ENCODE peak calls at places on chromosomes 6 and 20, in eight cellular contexts. Y is stomach; M is heart right ventricle; C is transverse colon; S is CD8-positive, alpha-beta memory T cell; E is hepatocyte; I is A549; J is body of pancreas. L is an unnamed sample.

GRCh38 chr20:13447385-13448180 is 191.1 kb downstream of the TASP1 start:
- DNase-seq in Y (no peak), M (no peak), C (no peak), S (no peak), E (no peak), I (no peak), J (no peak), L (no peak)

GRCh38 chr6:45421700-45422540 is 44.2 kb upstream of the SUPT3H start:
- DNase-seq in Y (peak; percentile 57), M (peak; percentile 57), C (peak; percentile 66), S (peak; percentile 56), E (peak; percentile 70), I (peak; percentile 42), J (peak; percentile 38), L (peak; percentile 78)

GRCh38 chr6:69816569-69816968 is 19.8 kb upstream of the LMBRD1 start:
- DNase-seq in Y (no peak), M (no peak), C (no peak), S (peak; percentile 46), E (no peak), I (no peak), J (no peak), L (peak; percentile 22)

GRCh38 chr6:44738652-44739141 is 351.2 kb downstream of the CDC5L start:
- DNase-seq in Y (no peak), M (no peak), C (no peak), S (no peak), E (peak; percentile 80), I (peak; percentile 10), J (no peak), L (peak; percentile 10)

GRCh38 chr20:4828830-4829493 is 107.3 kb downstream of the PRND start:
- DNase-seq in Y (no peak), M (no peak), C (no peak), S (no peak), E (no peak), I (no peak), J (no peak), L (no peak)

GRCh38 chr6:121237859-121238258 is 96.4 kb downstream of the TBC1D32 start:
- DNase-seq in Y (no peak), M (no peak), C (no peak), S (no peak), E (no peak), I (no peak), J (no peak), L (no peak)

GRCh38 chr20:4289875-4290274 is 274.5 kb upstream of the RNF24 start:
- DNase-seq in Y (no peak), M (no peak), C (no peak), S (no peak), E (no peak), I (peak; percentile 49), J (no peak), L (no peak)

GRCh38 chr6:1285589-1286340 is 26.1 kb upstream of the FOXQ1 start:
- DNase-seq in Y (no peak), M (peak; percentile 19), C (no peak), S (no peak), E (peak; percentile 33), I (no peak), J (no peak), L (no peak)

GRCh38 chr20:57451759-57452661 is 60.8 kb downstream of the RBM38 start:
- DNase-seq in Y (no peak), M (no peak), C (no peak), S (no peak), E (no peak), I (no peak), J (no peak), L (no peak)

GRCh38 chr6:3758842-3759144 is 7.3 kb upstream of the PXDC1 start:
- DNase-seq in Y (no peak), M (no peak), C (no peak), S (no peak), E (no peak), I (no peak), J (no peak), L (no peak)

GRCh38 chr6:84709121-84709520 is 55.3 kb downstream of the TBX18 start:
- DNase-seq in Y (no peak), M (no peak), C (no peak), S (no peak), E (no peak), I (no peak), J (no peak), L (no peak)

GRCh38 chr6:31203345-31203979 is 33.0 kb upstream of the POU5F1 start:
- DNase-seq in Y (no peak), M (no peak), C (peak; percentile 55), S (peak; percentile 69), E (peak; percentile 70), I (peak; percentile 51), J (peak; percentile 14), L (no peak)

GRCh38 chr20:35320396-35321126 is 28.3 kb upstream of the FAM83C start:
- DNase-seq in Y (no peak), M (no peak), C (no peak), S (no peak), E (peak; percentile 68), I (peak; percentile 55), J (no peak), L (no peak)

GRCh38 chr6:71123051-71123450 is 165.6 kb upstream of the OGFRL1 start:
- DNase-seq in Y (no peak), M (no peak), C (no peak), S (no peak), E (no peak), I (no peak), J (no peak), L (no peak)

GRCh38 chr6:130997061-130997753 is 65.8 kb downstream of the EPB41L2 start:
- DNase-seq in Y (no peak), M (no peak), C (no peak), S (no peak), E (no peak), I (no peak), J (no peak), L (no peak)

GRCh38 chr20:61997891-61998290 is 67.8 kb downstream of the TAF4 start:
- DNase-seq in Y (no peak), M (no peak), C (no peak), S (no peak), E (no peak), I (no peak), J (no peak), L (no peak)

GRCh38 chr6:166365221-166365620 is 17.5 kb downstream of the MPC1 start:
- DNase-seq in Y (no peak), M (no peak), C (no peak), S (no peak), E (no peak), I (no peak), J (no peak), L (no peak)

GRCh38 chr6:11215773-11216172 is 16.7 kb downstream of the NEDD9 start:
- DNase-seq in Y (peak; percentile 59), M (no peak), C (no peak), S (no peak), E (no peak), I (peak; percentile 29), J (no peak), L (no peak)

GRCh38 chr6:47076422-47077344 is 34.6 kb upstream of the ADGRF1 start:
- DNase-seq in Y (peak; percentile 84), M (no peak), C (peak; percentile 17), S (no peak), E (peak; percentile 38), I (no peak), J (peak; percentile 29), L (no peak)

DNA sequence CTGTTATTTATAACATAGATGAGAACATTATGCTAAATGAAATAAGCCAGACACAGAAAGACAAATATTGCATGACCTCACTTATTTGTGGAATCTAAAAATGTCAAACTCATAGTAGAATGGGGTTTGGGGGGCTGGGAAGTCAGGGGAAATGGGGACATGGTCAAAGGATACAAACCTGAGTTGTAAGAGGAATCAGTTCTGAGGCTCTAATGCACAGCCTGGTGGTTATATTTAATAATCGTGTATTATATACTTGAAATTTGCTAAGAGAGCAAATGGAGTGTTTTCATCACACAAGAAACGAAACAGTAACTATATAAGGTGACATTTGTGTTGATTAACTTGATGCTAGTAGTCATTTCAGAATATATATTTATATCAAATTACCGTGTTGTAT is 40.8 kb upstream of the GFOD1 start:
- DNase-seq in Y (no peak), M (no peak), C (no peak), S (no peak), E (no peak), I (peak; percentile 2), J (no peak), L (no peak)
- H3K4me1 ChIP-seq in Y (no peaks in the 10 kb centered on the region), M (peaks cover 49% of the 10 kb centered on the region), C (peaks cover 6% of the 10 kb centered on the region), S (peaks cover 14% of the 10 kb centered on the region), E (no peaks in the 10 kb centered on the region), I (no peaks in the 10 kb centered on the region), J (no peaks in the 10 kb centered on the region), L (peaks cover 44% of the 10 kb centered on the region)

GRCh38 chr6:169411722-169412121 is 158.1 kb upstream of the THBS2 start:
- DNase-seq in Y (no peak), M (no peak), C (no peak), S (no peak), E (no peak), I (no peak), J (no peak), L (no peak)
- H3K9me3 ChIP-seq in Y (peaks cover 9% of the 10 kb centered on the region), M (no peaks in the 10 kb centered on the region), C (peaks cover 15% of the 10 kb centered on the region), S (no peaks in the 10 kb centered on the region), E (no peaks in the 10 kb centered on the region), I (peaks cover 13% of the 10 kb centered on the region), J (no peaks in the 10 kb centered on the region), L (peaks cover 15% of the 10 kb centered on the region)

GRCh38 chr6:157982297-157982579 is 575 bp downstream of the SYNJ2 start:
- DNase-seq in Y (peak; percentile 71), M (no peak), C (peak; percentile 68), S (no peak), E (peak; percentile 72), I (peak; percentile 24), J (peak; percentile 60), L (peak; percentile 74)

GRCh38 chr6:157984165-157984564 is 2.5 kb downstream of the SYNJ2 start:
- DNase-seq in Y (no peak), M (no peak), C (no peak), S (no peak), E (no peak), I (no peak), J (no peak), L (no peak)

GRCh38 chr6:157982580-157983438 is 1.1 kb downstream of the SYNJ2 start:
- DNase-seq in Y (no peak), M (no peak), C (peak; percentile 48), S (no peak), E (no peak), I (peak; percentile 69), J (peak; percentile 37), L (peak; percentile 67)

GRCh38 chr6:157984686-157985225 is 3.1 kb downstream of the SYNJ2 start:
- DNase-seq in Y (no peak), M (no peak), C (no peak), S (no peak), E (no peak), I (no peak), J (no peak), L (peak; percentile 23)

GRCh38 chr6:157983439-157984119 is 1.9 kb downstream of the SYNJ2 start:
- DNase-seq in Y (no peak), M (no peak), C (no peak), S (no peak), E (no peak), I (no peak), J (no peak), L (no peak)
- H3K4me3 ChIP-seq in Y (peak overlapping the region; percentile 61), M (no peak overlapping the region), C (no peak overlapping the region), S (peak overlapping the region; percentile 90), E (peak overlapping the region; percentile 92), I (peak overlapping the region; percentile 89), J (no peak overlapping the region), L (no peak overlapping the region)

DNA sequence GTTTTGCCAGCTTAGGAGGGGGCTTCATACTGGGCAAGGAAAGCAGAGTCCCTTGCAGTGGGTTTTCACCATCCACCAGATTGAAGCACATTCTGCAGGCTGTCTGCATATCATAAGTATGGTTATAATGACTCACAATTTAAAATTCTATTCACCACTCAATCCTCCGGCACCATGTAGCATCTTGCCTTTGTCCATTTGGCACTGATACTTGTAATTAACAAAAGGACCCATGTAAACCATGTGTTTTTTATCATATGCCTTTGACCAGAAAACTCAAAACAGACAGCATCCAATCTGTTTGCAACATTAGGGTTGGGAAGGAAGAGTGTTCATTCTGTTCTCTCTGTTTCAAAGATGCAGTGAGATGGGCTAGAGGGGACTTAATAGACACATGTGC is 3.0 kb downstream of the CD83 start:
- DNase-seq in Y (no peak), M (no peak), C (no peak), S (no peak), E (no peak), I (no peak), J (no peak), L (no peak)
- H3K4me1 ChIP-seq in Y (peaks cover 6% of the 10 kb centered on the region), M (peaks cover 28% of the 10 kb centered on the region), C (no peaks in the 10 kb centered on the region), S (peaks cover 14% of the 10 kb centered on the region), E (no peaks in the 10 kb centered on the region), I (no peaks in the 10 kb centered on the region), J (peaks cover 10% of the 10 kb centered on the region), L (peaks cover 6% of the 10 kb centered on the region)